ENCODE peak calls at places on chromosomes 7 and 10, in eight cellular contexts. One of them, this sample, is unnamed.

GRCh38 chr7:1046722-1047679 is 2.7 kb downstream of the GPR146 start:
- DNase-seq in neural crest cell: no peak
- DNase-seq in amniotic stem cell: no peak
- DNase-seq in posterior cingulate gyrus: no peak
- DNase-seq in DMS153: peak
- DNase-seq in coronary artery: no peak
- DNase-seq in HT-29: peak
- DNase-seq in stimulated activated CD4-positive, alpha-beta T cell treated with anti-CD3 and anti-CD28 coated beads, Interleukin-1b, Interleukin-23, amount 100 ng/mL, for 24 hours: no peak
- DNase-seq in this sample: peak

GRCh38 chr10:3426190-3426845 is 253.7 kb upstream of the PITRM1 start:
- DNase-seq in neural crest cell: no peak
- DNase-seq in amniotic stem cell: no peak
- DNase-seq in posterior cingulate gyrus: no peak
- DNase-seq in DMS153: no peak
- DNase-seq in coronary artery: no peak
- DNase-seq in HT-29: peak
- DNase-seq in stimulated activated CD4-positive, alpha-beta T cell treated with anti-CD3 and anti-CD28 coated beads, Interleukin-1b, Interleukin-23, amount 100 ng/mL, for 24 hours: no peak
- DNase-seq in this sample: peak

GRCh38 chr10:25026463-25026862 is 10.1 kb downstream of the THNSL1 start:
- DNase-seq in neural crest cell: no peak
- DNase-seq in amniotic stem cell: no peak
- DNase-seq in posterior cingulate gyrus: no peak
- DNase-seq in DMS153: no peak
- DNase-seq in coronary artery: no peak
- DNase-seq in HT-29: peak
- DNase-seq in stimulated activated CD4-positive, alpha-beta T cell treated with anti-CD3 and anti-CD28 coated beads, Interleukin-1b, Interleukin-23, amount 100 ng/mL, for 24 hours: no peak
- DNase-seq in this sample: no peak

GRCh38 chr7:44685723-44686122 is 62.9 kb upstream of the ZMIZ2 start:
- DNase-seq in neural crest cell: no peak
- DNase-seq in amniotic stem cell: no peak
- DNase-seq in posterior cingulate gyrus: no peak
- DNase-seq in DMS153: no peak
- DNase-seq in coronary artery: no peak
- DNase-seq in HT-29: no peak
- DNase-seq in stimulated activated CD4-positive, alpha-beta T cell treated with anti-CD3 and anti-CD28 coated beads, Interleukin-1b, Interleukin-23, amount 100 ng/mL, for 24 hours: no peak
- DNase-seq in this sample: no peak

GRCh38 chr10:6737758-6738463 is 157.8 kb upstream of the PRKCQ start:
- DNase-seq in neural crest cell: no peak
- DNase-seq in amniotic stem cell: no peak
- DNase-seq in posterior cingulate gyrus: no peak
- DNase-seq in DMS153: no peak
- DNase-seq in coronary artery: no peak
- DNase-seq in HT-29: no peak
- DNase-seq in stimulated activated CD4-positive, alpha-beta T cell treated with anti-CD3 and anti-CD28 coated beads, Interleukin-1b, Interleukin-23, amount 100 ng/mL, for 24 hours: no peak
- DNase-seq in this sample: peak

GRCh38 chr7:73937014-73937413 is 76.1 kb downstream of the TMEM270 start:
- DNase-seq in neural crest cell: no peak
- DNase-seq in amniotic stem cell: no peak
- DNase-seq in posterior cingulate gyrus: no peak
- DNase-seq in DMS153: no peak
- DNase-seq in coronary artery: no peak
- DNase-seq in HT-29: no peak
- DNase-seq in stimulated activated CD4-positive, alpha-beta T cell treated with anti-CD3 and anti-CD28 coated beads, Interleukin-1b, Interleukin-23, amount 100 ng/mL, for 24 hours: no peak
- DNase-seq in this sample: no peak

GRCh38 chr7:136919820-136920219 is 51.4 kb downstream of the CHRM2 start:
- DNase-seq in neural crest cell: no peak
- DNase-seq in amniotic stem cell: no peak
- DNase-seq in posterior cingulate gyrus: no peak
- DNase-seq in DMS153: no peak
- DNase-seq in coronary artery: no peak
- DNase-seq in HT-29: no peak
- DNase-seq in stimulated activated CD4-positive, alpha-beta T cell treated with anti-CD3 and anti-CD28 coated beads, Interleukin-1b, Interleukin-23, amount 100 ng/mL, for 24 hours: no peak
- DNase-seq in this sample: no peak

GRCh38 chr7:74485611-74486010 is 31.9 kb downstream of the GTF2IRD1 start:
- DNase-seq in neural crest cell: no peak
- DNase-seq in amniotic stem cell: no peak
- DNase-seq in posterior cingulate gyrus: no peak
- DNase-seq in DMS153: no peak
- DNase-seq in coronary artery: no peak
- DNase-seq in HT-29: no peak
- DNase-seq in stimulated activated CD4-positive, alpha-beta T cell treated with anti-CD3 and anti-CD28 coated beads, Interleukin-1b, Interleukin-23, amount 100 ng/mL, for 24 hours: no peak
- DNase-seq in this sample: no peak

GRCh38 chr7:232571-233455 is 40.4 kb downstream of the FAM20C start:
- DNase-seq in neural crest cell: no peak
- DNase-seq in amniotic stem cell: no peak
- DNase-seq in posterior cingulate gyrus: no peak
- DNase-seq in DMS153: no peak
- DNase-seq in coronary artery: no peak
- DNase-seq in HT-29: no peak
- DNase-seq in stimulated activated CD4-positive, alpha-beta T cell treated with anti-CD3 and anti-CD28 coated beads, Interleukin-1b, Interleukin-23, amount 100 ng/mL, for 24 hours: no peak
- DNase-seq in this sample: peak

GRCh38 chr7:115911466-115911865 is 119.1 kb downstream of the TFEC start:
- DNase-seq in neural crest cell: no peak
- DNase-seq in amniotic stem cell: no peak
- DNase-seq in posterior cingulate gyrus: no peak
- DNase-seq in DMS153: no peak
- DNase-seq in coronary artery: no peak
- DNase-seq in HT-29: no peak
- DNase-seq in stimulated activated CD4-positive, alpha-beta T cell treated with anti-CD3 and anti-CD28 coated beads, Interleukin-1b, Interleukin-23, amount 100 ng/mL, for 24 hours: no peak
- DNase-seq in this sample: no peak

GRCh38 chr10:10270071-10270470 is 747.6 kb upstream of the CELF2 start:
- DNase-seq in neural crest cell: no peak
- DNase-seq in amniotic stem cell: no peak
- DNase-seq in posterior cingulate gyrus: no peak
- DNase-seq in DMS153: no peak
- DNase-seq in coronary artery: no peak
- DNase-seq in HT-29: no peak
- DNase-seq in stimulated activated CD4-positive, alpha-beta T cell treated with anti-CD3 and anti-CD28 coated beads, Interleukin-1b, Interleukin-23, amount 100 ng/mL, for 24 hours: no peak
- DNase-seq in this sample: no peak

GRCh38 chr7:78279035-78279434 is 480.5 kb downstream of the PHTF2 start:
- DNase-seq in neural crest cell: no peak
- DNase-seq in amniotic stem cell: peak
- DNase-seq in posterior cingulate gyrus: no peak
- DNase-seq in DMS153: no peak
- DNase-seq in coronary artery: no peak
- DNase-seq in HT-29: no peak
- DNase-seq in stimulated activated CD4-positive, alpha-beta T cell treated with anti-CD3 and anti-CD28 coated beads, Interleukin-1b, Interleukin-23, amount 100 ng/mL, for 24 hours: no peak
- DNase-seq in this sample: no peak

GRCh38 chr7:50449881-50450690 is at the start of gene FIGNL1:
- DNase-seq in neural crest cell: peak
- DNase-seq in amniotic stem cell: peak
- DNase-seq in posterior cingulate gyrus: peak
- DNase-seq in DMS153: peak
- DNase-seq in coronary artery: no peak
- DNase-seq in HT-29: peak
- DNase-seq in stimulated activated CD4-positive, alpha-beta T cell treated with anti-CD3 and anti-CD28 coated beads, Interleukin-1b, Interleukin-23, amount 100 ng/mL, for 24 hours: peak
- DNase-seq in this sample: peak

GRCh38 chr7:144969787-144970186 is 133.9 kb upstream of the TPK1 start:
- DNase-seq in neural crest cell: no peak
- DNase-seq in amniotic stem cell: no peak
- DNase-seq in posterior cingulate gyrus: no peak
- DNase-seq in DMS153: no peak
- DNase-seq in coronary artery: no peak
- DNase-seq in HT-29: no peak
- DNase-seq in stimulated activated CD4-positive, alpha-beta T cell treated with anti-CD3 and anti-CD28 coated beads, Interleukin-1b, Interleukin-23, amount 100 ng/mL, for 24 hours: no peak
- DNase-seq in this sample: no peak

GRCh38 chr10:51244739-51245138 is 170.5 kb downstream of the PRKG1 start:
- DNase-seq in neural crest cell: no peak
- DNase-seq in amniotic stem cell: peak
- DNase-seq in posterior cingulate gyrus: no peak
- DNase-seq in DMS153: no peak
- DNase-seq in coronary artery: no peak
- DNase-seq in HT-29: no peak
- DNase-seq in stimulated activated CD4-positive, alpha-beta T cell treated with anti-CD3 and anti-CD28 coated beads, Interleukin-1b, Interleukin-23, amount 100 ng/mL, for 24 hours: no peak
- DNase-seq in this sample: peak

GRCh38 chr10:29163746-29164145 is 125.1 kb upstream of the LYZL1 start:
- DNase-seq in neural crest cell: no peak
- DNase-seq in amniotic stem cell: peak
- DNase-seq in posterior cingulate gyrus: no peak
- DNase-seq in DMS153: no peak
- DNase-seq in coronary artery: no peak
- DNase-seq in HT-29: no peak
- DNase-seq in stimulated activated CD4-positive, alpha-beta T cell treated with anti-CD3 and anti-CD28 coated beads, Interleukin-1b, Interleukin-23, amount 100 ng/mL, for 24 hours: no peak
- DNase-seq in this sample: no peak